ENCODE peak calls at places on chromosomes 4 and X, in eight cellular contexts. I, B, U, W, N, E, F and K are unnamed samples.

GRCh38 chrX:24145340-24146186 is 4.0 kb upstream of the ZFX start:
- DNase-seq in I (no peak), B (no peak), U (no peak), W (no peak), N (no peak), E (no peak), F (peak; percentile 78), K (peak; percentile 12)

GRCh38 chrX:24465524-24465850 is 401 bp downstream of the PDK3 start:
- DNase-seq in I (no peak), B (no peak), U (no peak), W (no peak), N (no peak), E (no peak), F (no peak), K (no peak)

GRCh38 chr4:4388418-4388817 is 1.5 kb downstream of the NSG1 start:
- DNase-seq in I (no peak), B (no peak), U (no peak), W (no peak), N (no peak), E (no peak), F (no peak), K (no peak)

GRCh38 chr4:124509151-124509550 is 203.4 kb downstream of the ANKRD50 start:
- DNase-seq in I (no peak), B (no peak), U (no peak), W (no peak), N (no peak), E (no peak), F (no peak), K (no peak)

GRCh38 chr4:89586864-89587263 is 250.1 kb downstream of the SNCA start:
- DNase-seq in I (no peak), B (no peak), U (no peak), W (peak; percentile 16), N (no peak), E (no peak), F (peak; percentile 22), K (peak; percentile 9)

GRCh38 chrX:24963823-24964222 is 51.9 kb downstream of the ARX start:
- DNase-seq in I (no peak), B (no peak), U (no peak), W (no peak), N (no peak), E (no peak), F (peak; percentile 10), K (no peak)

GRCh38 chrX:111095974-111096870 is at the start of gene PAK3:
- DNase-seq in I (no peak), B (peak; percentile 30), U (peak; percentile 3), W (peak; percentile 40), N (no peak), E (no peak), F (peak; percentile 26), K (peak; percentile 25)

GRCh38 chr4:83043801-83044407 is 8.9 kb downstream of the COPS4 start:
- DNase-seq in I (no peak), B (no peak), U (no peak), W (peak; percentile 37), N (no peak), E (no peak), F (peak; percentile 64), K (peak; percentile 72)

GRCh38 chr4:109847896-109848442 is at the start of gene LRIT3:
- DNase-seq in I (no peak), B (no peak), U (no peak), W (no peak), N (no peak), E (no peak), F (no peak), K (no peak)

GRCh38 chr4:8709050-8709728 is 116.6 kb downstream of the CPZ start:
- DNase-seq in I (no peak), B (no peak), U (no peak), W (no peak), N (no peak), E (no peak), F (no peak), K (no peak)

GRCh38 chrX:37883196-37883595 is 35.8 kb upstream of the DYNLT3 start:
- DNase-seq in I (no peak), B (no peak), U (no peak), W (peak; percentile 4), N (no peak), E (no peak), F (no peak), K (no peak)

GRCh38 chr4:1567808-1568581 is 116.1 kb downstream of the FAM53A start:
- DNase-seq in I (no peak), B (no peak), U (no peak), W (no peak), N (peak; percentile 52), E (no peak), F (no peak), K (no peak)

GRCh38 chr4:46994007-46994405 is 625 bp upstream of the GABRA4 start:
- DNase-seq in I (no peak), B (no peak), U (no peak), W (no peak), N (no peak), E (no peak), F (no peak), K (no peak)

GRCh38 chr4:7160951-7161440 is 31.3 kb upstream of the SORCS2 start:
- DNase-seq in I (no peak), B (peak; percentile 20), U (no peak), W (no peak), N (no peak), E (no peak), F (no peak), K (no peak)

GRCh38 chr4:139563515-139563914 is 7.5 kb upstream of the SETD7 start:
- DNase-seq in I (no peak), B (no peak), U (no peak), W (no peak), N (no peak), E (no peak), F (peak; percentile 58), K (peak; percentile 23)

GRCh38 chr4:76733380-76733779 is 164.6 kb downstream of the SOWAHB start:
- DNase-seq in I (no peak), B (no peak), U (no peak), W (peak; percentile 39), N (peak; percentile 7), E (no peak), F (no peak), K (no peak)

GRCh38 chrX:119539872-119540271 is 25.3 kb downstream of the STEEP1 start:
- DNase-seq in I (no peak), B (no peak), U (no peak), W (no peak), N (peak; percentile 11), E (no peak), F (no peak), K (no peak)

GRCh38 chr4:88177981-88178632 is 19.7 kb upstream of the ABCG2 start:
- DNase-seq in I (no peak), B (no peak), U (peak; percentile 52), W (peak; percentile 62), N (peak; percentile 86), E (no peak), F (peak; percentile 77), K (peak; percentile 55)

GRCh38 chrX:154051210-154051810 is 31.6 kb upstream of the IRAK1 start:
- DNase-seq in I (peak; percentile 53), B (peak; percentile 70), U (no peak), W (peak; percentile 34), N (peak; percentile 77), E (peak; percentile 46), F (peak; percentile 55), K (peak; percentile 56)

GRCh38 chr4:104128850-104129213 is 365.9 kb downstream of the CXXC4 start:
- DNase-seq in I (no peak), B (no peak), U (no peak), W (no peak), N (no peak), E (no peak), F (no peak), K (no peak)

GRCh38 chr4:70722199-70722791 is 531 bp downstream of the RUFY3 start:
- DNase-seq in I (no peak), B (no peak), U (no peak), W (no peak), N (no peak), E (peak; percentile 36), F (peak; percentile 76), K (peak; percentile 45)

GRCh38 chrX:17590892-17591740 is 146.2 kb upstream of the SCML1 start:
- DNase-seq in I (no peak), B (peak; percentile 54), U (no peak), W (peak; percentile 46), N (peak; percentile 66), E (peak; percentile 66), F (peak; percentile 82), K (peak; percentile 54)

GRCh38 chrX:124117325-124117724 is 155.8 kb downstream of the STAG2 start:
- DNase-seq in I (no peak), B (no peak), U (no peak), W (no peak), N (no peak), E (no peak), F (no peak), K (no peak)

GRCh38 chr4:85777908-85778808 is 303.2 kb downstream of the ARHGAP24 start:
- DNase-seq in I (peak; percentile 59), B (no peak), U (no peak), W (no peak), N (peak; percentile 63), E (no peak), F (peak; percentile 36), K (no peak)